ENCODE peak calls at places on chromosomes 1 and 21, in eight cellular contexts. Z is Calu3, B is left ventricle myocardium inferior, O is foreskin fibroblast, V is H1, A is GM23338, F is mucosa of descending colon, T is stomach. R is an unnamed sample.

GRCh38 chr1:53733975-53734649 is 4.9 kb downstream of the GLIS1 start:
- DNase-seq in Z (no peak), B (no peak), O (peak; percentile 79), V (no peak), A (no peak), F (no peak), T (no peak), R (no peak)

GRCh38 chr1:6083801-6084467 is 38.2 kb downstream of the KCNAB2 start:
- DNase-seq in Z (no peak), B (no peak), O (peak; percentile 45), V (no peak), A (no peak), F (peak; percentile 8), T (no peak), R (no peak)

GRCh38 chr21:20451051-20451450 is 547.2 kb upstream of the NCAM2 start:
- DNase-seq in Z (no peak), B (no peak), O (no peak), V (no peak), A (no peak), F (no peak), T (no peak), R (no peak)

GRCh38 chr1:10319750-10320149 is 79.1 kb upstream of the PGD start:
- DNase-seq in Z (no peak), B (no peak), O (no peak), V (no peak), A (peak; percentile 38), F (no peak), T (no peak), R (no peak)

GRCh38 chr1:41586230-41586629 is 101.7 kb upstream of the EDN2 start:
- DNase-seq in Z (no peak), B (no peak), O (no peak), V (no peak), A (no peak), F (no peak), T (peak; percentile 15), R (no peak)

GRCh38 chr1:112618721-112619517 is at the start of gene ST7L:
- DNase-seq in Z (peak; percentile 64), B (peak; percentile 78), O (peak; percentile 59), V (no peak), A (peak; percentile 77), F (peak; percentile 80), T (peak; percentile 73), R (peak; percentile 64)

GRCh38 chr1:97593192-97593591 is 327.6 kb downstream of the DPYD start:
- DNase-seq in Z (no peak), B (no peak), O (no peak), V (no peak), A (no peak), F (no peak), T (no peak), R (no peak)

GRCh38 chr1:180926164-180926981 is 13.7 kb downstream of the KIAA1614 start:
- DNase-seq in Z (no peak), B (peak; percentile 77), O (no peak), V (no peak), A (no peak), F (no peak), T (no peak), R (no peak)

GRCh38 chr1:68384321-68384813 is 65.4 kb downstream of the RPE65 start:
- DNase-seq in Z (peak; percentile 67), B (no peak), O (peak; percentile 98), V (peak; percentile 10), A (no peak), F (no peak), T (no peak), R (no peak)

GRCh38 chr1:1204998-1205768 is 1.2 kb downstream of the TNFRSF18 start:
- DNase-seq in Z (no peak), B (peak; percentile 7), O (no peak), V (no peak), A (no peak), F (peak; percentile 48), T (no peak), R (peak; percentile 7)

GRCh38 chr1:248924696-248925532 is 18.9 kb downstream of the PGBD2 start:
- DNase-seq in Z (peak; percentile 56), B (no peak), O (no peak), V (no peak), A (peak; percentile 69), F (peak; percentile 43), T (peak; percentile 55), R (no peak)

GRCh38 chr1:172489847-172490246 is 43.1 kb upstream of the SUCO start:
- DNase-seq in Z (no peak), B (no peak), O (no peak), V (no peak), A (no peak), F (no peak), T (no peak), R (no peak)

GRCh38 chr1:23402286-23403037 is 22.1 kb downstream of the TCEA3 start:
- DNase-seq in Z (no peak), B (no peak), O (no peak), V (no peak), A (no peak), F (peak; percentile 78), T (no peak), R (no peak)

GRCh38 chr1:244920911-244921310 is 56.6 kb upstream of the HNRNPU start:
- DNase-seq in Z (no peak), B (no peak), O (no peak), V (no peak), A (no peak), F (no peak), T (no peak), R (no peak)

GRCh38 chr1:34827341-34827941 is 32.1 kb downstream of the SMIM12 start:
- DNase-seq in Z (no peak), B (no peak), O (no peak), V (no peak), A (no peak), F (no peak), T (no peak), R (no peak)

GRCh38 chr1:160171352-160171751 is 19.0 kb upstream of the CASQ1 start:
- DNase-seq in Z (no peak), B (no peak), O (peak; percentile 28), V (no peak), A (no peak), F (no peak), T (no peak), R (no peak)

GRCh38 chr1:59178339-59178744 is 118.6 kb upstream of the FGGY start:
- DNase-seq in Z (no peak), B (peak; percentile 46), O (peak; percentile 63), V (no peak), A (no peak), F (peak; percentile 48), T (no peak), R (no peak)

GRCh38 chr1:208042868-208043267 is 131.9 kb upstream of the CD34 start:
- DNase-seq in Z (no peak), B (no peak), O (no peak), V (no peak), A (no peak), F (no peak), T (no peak), R (no peak)

DNA sequence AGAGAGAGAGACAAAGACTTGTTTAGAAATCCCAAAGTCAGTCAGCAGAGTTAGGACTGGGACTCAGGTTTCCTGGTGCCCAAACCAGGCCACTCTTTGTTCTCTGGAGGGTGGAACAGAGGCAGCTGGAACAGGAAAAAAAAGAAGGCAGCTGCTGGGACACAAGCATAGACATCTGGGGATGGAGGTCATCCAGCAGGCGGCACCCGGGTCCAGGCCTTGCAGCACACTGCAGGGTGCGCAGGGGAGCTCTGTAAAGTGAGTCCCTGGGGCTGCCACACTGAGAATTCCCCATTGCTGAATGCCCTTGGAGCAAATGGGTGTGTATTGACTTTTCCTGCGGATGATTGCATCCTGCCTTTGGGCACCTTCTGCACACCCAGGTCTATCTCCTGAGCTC is 222.9 kb upstream of the CSF3R start:
- DNase-seq in Z (no peak), B (no peak), O (no peak), V (no peak), A (no peak), F (no peak), T (no peak), R (no peak)
- TF ChIP-seq CTCF in Z (no peak), B (no peak), O (no peak), V (peak; percentile 5), A (peak; percentile 39), F (no peak), T (no peak), R (no peak)

DNA sequence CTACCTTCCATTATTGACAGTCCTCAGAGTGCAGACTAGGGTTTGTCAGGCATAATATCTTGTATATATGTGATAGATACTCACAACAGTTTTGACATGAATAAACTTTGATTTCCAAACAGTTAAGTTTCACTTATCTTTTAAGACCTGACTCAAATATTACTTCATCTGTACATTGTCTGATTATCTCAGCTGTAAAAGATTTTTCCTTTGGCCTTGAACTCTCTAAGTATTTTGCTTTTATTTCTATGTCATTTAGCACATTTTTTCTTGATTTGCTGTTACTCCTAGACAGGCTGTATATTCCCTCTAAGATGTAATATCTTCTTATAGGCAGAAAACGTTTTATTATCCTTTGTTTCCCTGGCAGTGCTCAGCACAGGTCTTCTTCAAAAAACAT is 65.6 kb upstream of the DMRTA2 start:
- DNase-seq in Z (no peak), B (no peak), O (no peak), V (no peak), A (no peak), F (no peak), T (no peak), R (no peak)
- TF ChIP-seq CTCF in Z (no peak), B (no peak), O (no peak), V (no peak), A (no peak), F (no peak), T (no peak), R (no peak)

DNA sequence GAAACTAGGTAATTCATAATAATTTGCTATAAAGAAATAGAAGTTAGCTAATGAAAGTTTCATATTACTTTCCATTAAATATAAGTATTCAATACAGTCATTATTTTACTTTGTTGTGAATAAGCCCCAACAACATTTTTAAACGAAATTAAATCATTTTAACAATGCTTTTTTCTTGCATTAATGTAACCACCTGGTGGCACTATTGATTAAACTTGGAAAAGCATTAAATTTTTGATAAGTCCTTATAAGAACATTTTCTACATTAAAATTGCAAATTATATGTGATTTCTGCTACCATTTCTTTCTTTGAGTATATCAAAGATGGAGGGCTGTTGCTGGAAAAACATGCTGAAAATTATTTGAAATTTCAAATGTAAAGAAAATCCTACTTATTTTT is 918.8 kb upstream of the TMPRSS15 start:
- DNase-seq in Z (no peak), B (no peak), O (no peak), V (no peak), A (peak; percentile 7), F (no peak), T (no peak), R (no peak)
- TF ChIP-seq CTCF in Z (no peak), B (no peak), O (no peak), V (no peak), A (no peak), F (no peak), T (no peak), R (no peak)

DNA sequence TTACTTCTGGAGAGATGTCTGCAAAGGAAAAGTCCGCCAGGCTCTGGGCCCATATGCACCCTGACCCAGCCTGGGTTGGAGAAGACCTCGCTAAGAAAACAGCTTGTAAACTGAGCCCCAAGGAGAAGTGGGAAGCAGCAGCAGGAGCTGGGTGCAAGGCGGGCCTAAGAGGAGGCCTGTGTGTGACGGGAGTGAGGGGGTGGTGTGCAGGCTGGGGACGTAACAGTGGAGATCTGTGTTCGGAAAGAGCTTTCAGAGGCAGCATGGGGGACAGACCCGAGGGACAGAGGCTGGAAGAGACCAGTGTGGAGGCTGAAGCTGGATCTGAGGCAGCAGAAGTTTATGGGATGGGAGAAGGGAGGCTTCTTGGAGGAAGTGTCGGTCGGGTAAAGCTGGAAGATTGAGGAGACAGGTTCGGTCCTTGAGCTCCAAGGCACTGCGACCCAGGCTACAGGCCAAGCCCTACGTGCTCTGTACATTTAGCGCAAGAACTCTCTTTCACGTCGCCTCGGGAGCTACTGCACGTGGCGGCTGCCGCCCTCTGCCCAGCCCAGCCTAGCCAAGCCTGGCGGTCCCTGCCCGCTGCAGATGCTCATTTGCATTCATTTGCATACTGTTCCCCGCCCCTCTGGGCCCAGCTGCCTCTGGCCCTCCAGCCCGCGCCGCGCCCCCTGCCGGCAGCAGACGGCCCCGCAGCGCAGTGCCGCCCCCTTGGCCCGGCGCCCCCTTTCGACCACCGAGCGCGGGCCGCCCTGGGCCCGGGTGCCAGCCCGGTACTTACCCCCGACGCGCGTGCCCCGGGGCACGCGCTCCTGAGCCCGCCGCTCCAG is 6.3 kb downstream of the HPCA start:
- DNase-seq in Z (peak; percentile 65), B (no peak), O (no peak), V (peak; percentile 47), A (peak; percentile 97), F (no peak), T (no peak), R (peak; percentile 72)
- TF ChIP-seq CTCF in Z (peak; percentile 95), B (peak; percentile 60), O (no peak), V (peak; percentile 95), A (peak; percentile 88), F (peak; percentile 59), T (no peak), R (peak; percentile 92)

R was measured in endothelial cell.